ENCODE peak calls at places on chromosomes 11 and 22, in ten cellular contexts. One of them, this sample, is unnamed.

GRCh38 chr11:70798296-70798695 is 400.0 kb downstream of the CTTN start:
- DNase-seq in brain microvascular endothelial cell: no peak
- DNase-seq in endothelial cell: no peak
- DNase-seq in progenitor cell of endocrine pancreas: no peak
- DNase-seq in Calu3: no peak
- DNase-seq in nephron progenitor cell: no peak
- DNase-seq in OCI-LY7: no peak
- DNase-seq in K562: no peak
- DNase-seq in upper lobe of left lung: no peak
- DNase-seq in MCF 10A: no peak
- DNase-seq in this sample: no peak

GRCh38 chr11:84438565-84438964 is 1152.4 kb upstream of the CCDC90B start:
- DNase-seq in brain microvascular endothelial cell: no peak
- DNase-seq in endothelial cell: no peak
- DNase-seq in progenitor cell of endocrine pancreas: no peak
- DNase-seq in Calu3: no peak
- DNase-seq in nephron progenitor cell: no peak
- DNase-seq in OCI-LY7: no peak
- DNase-seq in K562: no peak
- DNase-seq in upper lobe of left lung: no peak
- DNase-seq in MCF 10A: no peak
- DNase-seq in this sample: no peak

GRCh38 chr11:77705195-77705876 is 67.7 kb upstream of the CLNS1A start:
- DNase-seq in brain microvascular endothelial cell: peak; percentile 62
- DNase-seq in endothelial cell: no peak
- DNase-seq in progenitor cell of endocrine pancreas: no peak
- DNase-seq in Calu3: peak; percentile 79
- DNase-seq in nephron progenitor cell: no peak
- DNase-seq in OCI-LY7: no peak
- DNase-seq in K562: peak; percentile 37
- DNase-seq in upper lobe of left lung: no peak
- DNase-seq in MCF 10A: peak; percentile 59
- DNase-seq in this sample: no peak

GRCh38 chr11:123303924-123304323 is 108.9 kb upstream of the CLMP start:
- DNase-seq in brain microvascular endothelial cell: no peak
- DNase-seq in endothelial cell: no peak
- DNase-seq in progenitor cell of endocrine pancreas: no peak
- DNase-seq in Calu3: no peak
- DNase-seq in nephron progenitor cell: no peak
- DNase-seq in OCI-LY7: peak; percentile 55
- DNase-seq in K562: no peak
- DNase-seq in upper lobe of left lung: no peak
- DNase-seq in MCF 10A: no peak
- DNase-seq in this sample: no peak

GRCh38 chr22:41848468-41848867 is 15.6 kb downstream of the SREBF2 start:
- DNase-seq in brain microvascular endothelial cell: no peak
- DNase-seq in endothelial cell: no peak
- DNase-seq in progenitor cell of endocrine pancreas: no peak
- DNase-seq in Calu3: peak; percentile 56
- DNase-seq in nephron progenitor cell: no peak
- DNase-seq in OCI-LY7: no peak
- DNase-seq in K562: no peak
- DNase-seq in upper lobe of left lung: peak; percentile 94
- DNase-seq in MCF 10A: peak; percentile 60
- DNase-seq in this sample: no peak

GRCh38 chr11:71963468-71963867 is 34.6 kb downstream of the RNF121 start:
- DNase-seq in brain microvascular endothelial cell: no peak
- DNase-seq in endothelial cell: no peak
- DNase-seq in progenitor cell of endocrine pancreas: no peak
- DNase-seq in Calu3: no peak
- DNase-seq in nephron progenitor cell: no peak
- DNase-seq in OCI-LY7: no peak
- DNase-seq in K562: no peak
- DNase-seq in upper lobe of left lung: no peak
- DNase-seq in MCF 10A: no peak
- DNase-seq in this sample: no peak

GRCh38 chr11:123562166-123562565 is 92.3 kb downstream of the SCN3B start:
- DNase-seq in brain microvascular endothelial cell: no peak
- DNase-seq in endothelial cell: no peak
- DNase-seq in progenitor cell of endocrine pancreas: no peak
- DNase-seq in Calu3: no peak
- DNase-seq in nephron progenitor cell: no peak
- DNase-seq in OCI-LY7: no peak
- DNase-seq in K562: no peak
- DNase-seq in upper lobe of left lung: no peak
- DNase-seq in MCF 10A: no peak
- DNase-seq in this sample: no peak

GRCh38 chr11:13102575-13102840 is 93.4 kb downstream of the RASSF10 start:
- DNase-seq in brain microvascular endothelial cell: no peak
- DNase-seq in endothelial cell: no peak
- DNase-seq in progenitor cell of endocrine pancreas: no peak
- DNase-seq in Calu3: no peak
- DNase-seq in nephron progenitor cell: no peak
- DNase-seq in OCI-LY7: no peak
- DNase-seq in K562: no peak
- DNase-seq in upper lobe of left lung: no peak
- DNase-seq in MCF 10A: no peak
- DNase-seq in this sample: no peak

GRCh38 chr22:37672920-37673453 is 2.4 kb upstream of the LGALS1 start:
- DNase-seq in brain microvascular endothelial cell: no peak
- DNase-seq in endothelial cell: no peak
- DNase-seq in progenitor cell of endocrine pancreas: no peak
- DNase-seq in Calu3: no peak
- DNase-seq in nephron progenitor cell: no peak
- DNase-seq in OCI-LY7: no peak
- DNase-seq in K562: no peak
- DNase-seq in upper lobe of left lung: no peak
- DNase-seq in MCF 10A: no peak
- DNase-seq in this sample: no peak

GRCh38 chr22:27543460-27543859 is 258.1 kb downstream of the MN1 start:
- DNase-seq in brain microvascular endothelial cell: no peak
- DNase-seq in endothelial cell: no peak
- DNase-seq in progenitor cell of endocrine pancreas: no peak
- DNase-seq in Calu3: no peak
- DNase-seq in nephron progenitor cell: no peak
- DNase-seq in OCI-LY7: no peak
- DNase-seq in K562: no peak
- DNase-seq in upper lobe of left lung: no peak
- DNase-seq in MCF 10A: no peak
- DNase-seq in this sample: no peak

GRCh38 chr11:16841481-16841880 is 103.0 kb downstream of the C11orf58 start:
- DNase-seq in brain microvascular endothelial cell: no peak
- DNase-seq in endothelial cell: no peak
- DNase-seq in progenitor cell of endocrine pancreas: no peak
- DNase-seq in Calu3: no peak
- DNase-seq in nephron progenitor cell: no peak
- DNase-seq in OCI-LY7: no peak
- DNase-seq in K562: no peak
- DNase-seq in upper lobe of left lung: no peak
- DNase-seq in MCF 10A: no peak
- DNase-seq in this sample: no peak

GRCh38 chr11:61928606-61929005 is 11.2 kb upstream of the RAB3IL1 start:
- DNase-seq in brain microvascular endothelial cell: no peak
- DNase-seq in endothelial cell: no peak
- DNase-seq in progenitor cell of endocrine pancreas: no peak
- DNase-seq in Calu3: no peak
- DNase-seq in nephron progenitor cell: no peak
- DNase-seq in OCI-LY7: no peak
- DNase-seq in K562: no peak
- DNase-seq in upper lobe of left lung: no peak
- DNase-seq in MCF 10A: no peak
- DNase-seq in this sample: no peak

GRCh38 chr22:20981787-20982562 is at the start of gene LZTR1:
- DNase-seq in brain microvascular endothelial cell: peak; percentile 57
- DNase-seq in endothelial cell: peak; percentile 82
- DNase-seq in progenitor cell of endocrine pancreas: peak; percentile 58
- DNase-seq in Calu3: peak; percentile 80
- DNase-seq in nephron progenitor cell: peak; percentile 81
- DNase-seq in OCI-LY7: peak; percentile 87
- DNase-seq in K562: peak; percentile 100
- DNase-seq in upper lobe of left lung: peak; percentile 87
- DNase-seq in MCF 10A: peak; percentile 79
- DNase-seq in this sample: peak; percentile 74

GRCh38 chr11:57964660-57965059 is 59.0 kb upstream of the OR9Q1 start:
- DNase-seq in brain microvascular endothelial cell: no peak
- DNase-seq in endothelial cell: no peak
- DNase-seq in progenitor cell of endocrine pancreas: no peak
- DNase-seq in Calu3: no peak
- DNase-seq in nephron progenitor cell: no peak
- DNase-seq in OCI-LY7: no peak
- DNase-seq in K562: no peak
- DNase-seq in upper lobe of left lung: no peak
- DNase-seq in MCF 10A: no peak
- DNase-seq in this sample: no peak

GRCh38 chr11:129960216-129961214 is 42.1 kb downstream of the PRDM10 start:
- DNase-seq in brain microvascular endothelial cell: peak; percentile 93
- DNase-seq in endothelial cell: no peak
- DNase-seq in progenitor cell of endocrine pancreas: no peak
- DNase-seq in Calu3: peak; percentile 22
- DNase-seq in nephron progenitor cell: no peak
- DNase-seq in OCI-LY7: peak; percentile 47
- DNase-seq in K562: no peak
- DNase-seq in upper lobe of left lung: no peak
- DNase-seq in MCF 10A: peak; percentile 63
- DNase-seq in this sample: no peak

GRCh38 chr11:124633355-124633754 is 10.7 kb downstream of the TBRG1 start:
- DNase-seq in brain microvascular endothelial cell: peak; percentile 16
- DNase-seq in endothelial cell: no peak
- DNase-seq in progenitor cell of endocrine pancreas: no peak
- DNase-seq in Calu3: no peak
- DNase-seq in nephron progenitor cell: no peak
- DNase-seq in OCI-LY7: peak; percentile 20
- DNase-seq in K562: peak; percentile 39
- DNase-seq in upper lobe of left lung: no peak
- DNase-seq in MCF 10A: peak; percentile 13
- DNase-seq in this sample: no peak
- TF ChIP-seq CTCF in brain microvascular endothelial cell: peak; percentile 65
- TF ChIP-seq CTCF in endothelial cell: peak; percentile 22
- TF ChIP-seq CTCF in progenitor cell of endocrine pancreas: peak; percentile 24
- TF ChIP-seq CTCF in Calu3: no peak
- TF ChIP-seq CTCF in nephron progenitor cell: no peak
- TF ChIP-seq CTCF in OCI-LY7: peak; percentile 64
- TF ChIP-seq CTCF in K562: peak; percentile 40
- TF ChIP-seq CTCF in upper lobe of left lung: no peak
- TF ChIP-seq CTCF in MCF 10A: no peak
- TF ChIP-seq CTCF in this sample: no peak

GRCh38 chr11:17986711-17987220 is 26.1 kb downstream of the SERGEF start:
- DNase-seq in brain microvascular endothelial cell: no peak
- DNase-seq in endothelial cell: no peak
- DNase-seq in progenitor cell of endocrine pancreas: no peak
- DNase-seq in Calu3: no peak
- DNase-seq in nephron progenitor cell: no peak
- DNase-seq in OCI-LY7: no peak
- DNase-seq in K562: no peak
- DNase-seq in upper lobe of left lung: no peak
- DNase-seq in MCF 10A: no peak
- DNase-seq in this sample: no peak
- TF ChIP-seq CTCF in brain microvascular endothelial cell: peak; percentile 24
- TF ChIP-seq CTCF in endothelial cell: no peak
- TF ChIP-seq CTCF in progenitor cell of endocrine pancreas: peak; percentile 21
- TF ChIP-seq CTCF in Calu3: peak; percentile 25
- TF ChIP-seq CTCF in nephron progenitor cell: no peak
- TF ChIP-seq CTCF in OCI-LY7: peak; percentile 36
- TF ChIP-seq CTCF in K562: no peak
- TF ChIP-seq CTCF in upper lobe of left lung: no peak
- TF ChIP-seq CTCF in MCF 10A: peak; percentile 37
- TF ChIP-seq CTCF in this sample: no peak

DNA sequence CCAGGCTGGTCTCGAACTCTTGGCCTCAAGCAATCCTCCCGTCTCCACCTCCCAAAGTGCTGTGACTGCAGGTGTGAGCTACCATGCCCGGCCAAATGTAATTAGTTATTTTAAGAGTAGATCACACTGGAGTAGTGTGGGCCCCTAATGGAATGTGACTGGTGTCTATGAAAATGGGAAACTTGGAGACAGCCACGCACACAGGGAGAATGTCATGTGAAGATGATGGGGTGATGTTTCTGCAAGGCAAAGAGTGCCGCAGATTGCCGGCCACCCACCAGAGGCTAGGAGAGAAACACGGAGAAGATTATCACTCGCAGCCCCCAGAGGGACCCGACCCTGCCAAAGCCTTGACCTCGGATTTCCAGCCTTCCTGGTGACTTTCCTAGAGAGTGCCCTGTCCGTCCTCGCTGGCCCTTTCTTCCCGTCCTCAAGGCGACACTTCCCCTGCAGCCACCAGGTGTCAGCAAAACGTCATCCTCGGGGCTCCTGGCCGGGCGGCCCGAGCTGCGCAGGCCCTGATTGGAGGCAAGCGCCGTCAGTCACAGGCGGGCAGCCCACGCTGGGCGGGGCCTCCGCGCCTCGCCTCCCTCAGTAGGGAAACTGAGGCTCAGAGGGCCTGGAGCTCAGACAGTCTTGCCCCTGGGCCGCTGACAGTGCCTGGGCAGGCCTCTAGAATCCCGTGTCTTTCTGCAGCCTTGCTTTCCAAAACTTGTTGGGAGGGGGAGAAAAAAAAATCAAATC is 16.3 kb downstream of the CRYBB2 start:
- DNase-seq in brain microvascular endothelial cell: peak; percentile 60
- DNase-seq in endothelial cell: peak; percentile 95
- DNase-seq in progenitor cell of endocrine pancreas: peak; percentile 84
- DNase-seq in Calu3: peak; percentile 95
- DNase-seq in nephron progenitor cell: peak; percentile 92
- DNase-seq in OCI-LY7: peak; percentile 79
- DNase-seq in K562: peak; percentile 100
- DNase-seq in upper lobe of left lung: peak; percentile 72
- DNase-seq in MCF 10A: peak; percentile 80
- DNase-seq in this sample: peak; percentile 56
- TF ChIP-seq CTCF in brain microvascular endothelial cell: peak; percentile 71
- TF ChIP-seq CTCF in endothelial cell: peak; percentile 68
- TF ChIP-seq CTCF in progenitor cell of endocrine pancreas: peak; percentile 85
- TF ChIP-seq CTCF in Calu3: peak; percentile 91
- TF ChIP-seq CTCF in nephron progenitor cell: peak; percentile 73
- TF ChIP-seq CTCF in OCI-LY7: peak; percentile 83
- TF ChIP-seq CTCF in K562: peak; percentile 85
- TF ChIP-seq CTCF in upper lobe of left lung: peak; percentile 49
- TF ChIP-seq CTCF in MCF 10A: peak; percentile 86
- TF ChIP-seq CTCF in this sample: no peak

DNA sequence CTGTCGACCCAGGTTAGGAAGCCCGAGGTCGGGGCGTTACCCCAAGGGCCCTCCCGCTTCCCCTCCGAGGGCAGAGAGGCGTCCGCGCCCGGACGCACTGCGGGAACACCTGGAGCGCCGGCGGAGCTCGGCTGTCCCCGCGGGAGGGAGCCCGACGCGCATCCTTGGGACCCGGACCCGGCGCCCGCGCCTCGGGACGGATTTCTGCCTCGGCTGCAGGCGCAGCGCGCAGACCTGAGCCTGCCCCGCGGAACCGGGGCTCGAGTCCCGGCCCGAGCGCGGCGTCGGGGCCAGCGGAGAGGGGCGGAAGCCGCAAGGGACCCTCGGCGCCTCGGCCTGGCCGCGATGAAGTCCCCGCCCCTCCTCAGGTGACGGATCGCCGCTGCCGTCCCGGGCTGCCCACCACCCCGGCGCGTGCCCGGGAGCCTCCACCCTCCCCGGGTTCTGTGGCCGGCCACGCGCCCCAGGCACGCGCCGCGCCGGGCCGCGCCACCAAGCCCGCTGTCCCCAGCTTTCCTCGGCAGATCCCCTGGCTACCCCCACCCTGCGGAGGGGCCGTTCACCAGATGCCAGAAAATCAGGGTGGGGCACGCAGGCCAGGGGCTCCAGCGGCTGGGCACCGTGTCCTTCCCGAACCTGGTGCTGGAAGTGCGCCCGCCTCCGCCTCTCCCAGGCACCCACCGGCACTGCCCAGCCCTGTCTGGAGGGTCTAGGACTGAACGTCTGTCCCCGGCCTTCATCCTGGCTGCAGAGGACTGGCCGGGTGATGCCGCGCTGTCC is 407 bp downstream of the GLB1L3 start:
- DNase-seq in brain microvascular endothelial cell: no peak
- DNase-seq in endothelial cell: peak; percentile 39
- DNase-seq in progenitor cell of endocrine pancreas: no peak
- DNase-seq in Calu3: no peak
- DNase-seq in nephron progenitor cell: peak; percentile 57
- DNase-seq in OCI-LY7: no peak
- DNase-seq in K562: no peak
- DNase-seq in upper lobe of left lung: no peak
- DNase-seq in MCF 10A: no peak
- DNase-seq in this sample: no peak
- TF ChIP-seq CTCF in brain microvascular endothelial cell: no peak
- TF ChIP-seq CTCF in endothelial cell: no peak
- TF ChIP-seq CTCF in progenitor cell of endocrine pancreas: no peak
- TF ChIP-seq CTCF in Calu3: no peak
- TF ChIP-seq CTCF in nephron progenitor cell: no peak
- TF ChIP-seq CTCF in OCI-LY7: no peak
- TF ChIP-seq CTCF in K562: no peak
- TF ChIP-seq CTCF in upper lobe of left lung: no peak
- TF ChIP-seq CTCF in MCF 10A: no peak
- TF ChIP-seq CTCF in this sample: no peak